ENCODE peak calls at places on chromosomes 3 and 15, in six cellular contexts. F is activated T-helper 9 cell treated with anti-CD3 and anti-CD28 coated beads, Interleukin-2, amount 50 U/mL, for 16 hours; C is fibroblast of the aortic adventitia; H is NCI-H82; S is pulmonary artery endothelial cell; A is MCF 10A. Z is an unnamed sample.

GRCh38 chr3:8500208-8500961 is 1.2 kb upstream of the LMCD1 start:
- DNase-seq in F (no peak), C (peak), H (peak), S (no peak), A (no peak), Z (peak)

GRCh38 chr3:179898024-179898423 is 138.7 kb downstream of the PEX5L start:
- DNase-seq in F (no peak), C (peak), H (peak), S (peak), A (peak), Z (no peak)

GRCh38 chr15:70789213-70789612 is 25.9 kb upstream of the UACA start:
- DNase-seq in F (no peak), C (peak), H (no peak), S (no peak), A (no peak), Z (peak)

GRCh38 chr3:39671600-39671999 is 137.8 kb upstream of the MYRIP start:
- DNase-seq in F (no peak), C (peak), H (no peak), S (no peak), A (peak), Z (no peak)

GRCh38 chr3:65231544-65231943 is 543.7 kb upstream of the ADAMTS9 start:
- DNase-seq in F (no peak), C (no peak), H (no peak), S (no peak), A (no peak), Z (no peak)

GRCh38 chr15:40330368-40330836 is 6.9 kb downstream of the INAFM2 start:
- DNase-seq in F (no peak), C (peak), H (no peak), S (no peak), A (no peak), Z (no peak)

GRCh38 chr15:37695719-37696118 is 238.7 kb upstream of the TMCO5A start:
- DNase-seq in F (no peak), C (peak), H (no peak), S (no peak), A (no peak), Z (no peak)

GRCh38 chr3:65714138-65714537 is 324.6 kb downstream of the MAGI1 start:
- DNase-seq in F (no peak), C (no peak), H (no peak), S (no peak), A (no peak), Z (no peak)

GRCh38 chr15:45333550-45333949 is 44.8 kb downstream of the GATM start:
- DNase-seq in F (no peak), C (peak), H (peak), S (no peak), A (peak), Z (peak)

GRCh38 chr3:43330981-43331380 is 44.6 kb downstream of the SNRK start:
- DNase-seq in F (no peak), C (peak), H (no peak), S (no peak), A (no peak), Z (no peak)

GRCh38 chr3:32106929-32107362 is 526 bp downstream of the GPD1L start:
- DNase-seq in F (no peak), C (peak), H (peak), S (no peak), A (peak), Z (peak)

GRCh38 chr3:166810741-166811445 is 569.2 kb downstream of the ZBBX start:
- DNase-seq in F (no peak), C (no peak), H (no peak), S (no peak), A (no peak), Z (no peak)

GRCh38 chr15:65916664-65917406 is 47.5 kb downstream of the RAB11A start:
- DNase-seq in F (peak), C (peak), H (peak), S (no peak), A (peak), Z (peak)

GRCh38 chr3:11808231-11808630 is 38.5 kb downstream of the TAMM41 start:
- DNase-seq in F (no peak), C (no peak), H (no peak), S (no peak), A (no peak), Z (no peak)

GRCh38 chr15:74856537-74856936 is 13.6 kb upstream of the ULK3 start:
- DNase-seq in F (no peak), C (no peak), H (no peak), S (no peak), A (no peak), Z (no peak)

GRCh38 chr15:88529021-88529630 is 17.4 kb downstream of the DET1 start:
- DNase-seq in F (no peak), C (peak), H (no peak), S (no peak), A (no peak), Z (no peak)

Z was measured in head of caudate nucleus.